ENCODE peak calls at places on chromosome 21, in six cellular contexts. E is neural crest cell, O is PC-3, C is endothelial cell, W is stomach, G is cardiac muscle cell. A is an unnamed sample.

GRCh38 chr21:35342440-35342839 is 293.3 kb upstream of the RUNX1 start:
- DNase-seq in E (no peak), O (peak; percentile 10), C (no peak), W (no peak), G (no peak), A (no peak)

GRCh38 chr21:27769763-27770162 is 802.9 kb upstream of the ADAMTS5 start:
- DNase-seq in E (no peak), O (no peak), C (no peak), W (no peak), G (peak; percentile 43), A (no peak)

GRCh38 chr21:31500071-31500470 is 156.0 kb upstream of the TIAM1 start:
- DNase-seq in E (no peak), O (no peak), C (no peak), W (no peak), G (no peak), A (no peak)

GRCh38 chr21:35336534-35336933 is 287.4 kb upstream of the RUNX1 start:
- DNase-seq in E (no peak), O (no peak), C (no peak), W (no peak), G (no peak), A (no peak)

GRCh38 chr21:17742181-17742580 is 77.0 kb downstream of the C21orf91 start:
- DNase-seq in E (no peak), O (peak; percentile 66), C (no peak), W (no peak), G (no peak), A (no peak)

GRCh38 chr21:21029159-21029558 is 30.9 kb downstream of the NCAM2 start:
- DNase-seq in E (no peak), O (peak; percentile 51), C (no peak), W (no peak), G (peak; percentile 64), A (no peak)

GRCh38 chr21:41755258-41755933 is 11.5 kb downstream of the RIPK4 start:
- DNase-seq in E (no peak), O (no peak), C (no peak), W (no peak), G (no peak), A (no peak)

GRCh38 chr21:27301216-27301615 is 334.3 kb upstream of the ADAMTS5 start:
- DNase-seq in E (no peak), O (no peak), C (no peak), W (no peak), G (no peak), A (no peak)

GRCh38 chr21:15421947-15422346 is 307.8 kb upstream of the USP25 start:
- DNase-seq in E (no peak), O (peak; percentile 48), C (no peak), W (no peak), G (peak; percentile 31), A (no peak)

GRCh38 chr21:38756746-38757145 is 49.0 kb upstream of the ETS2 start:
- DNase-seq in E (no peak), O (peak; percentile 77), C (no peak), W (no peak), G (peak; percentile 56), A (no peak)

GRCh38 chr21:40466893-40467483 is 380.0 kb downstream of the DSCAM start:
- DNase-seq in E (no peak), O (peak; percentile 60), C (no peak), W (no peak), G (no peak), A (no peak)

GRCh38 chr21:15140321-15141019 is 75.7 kb upstream of the NRIP1 start:
- DNase-seq in E (peak; percentile 27), O (no peak), C (no peak), W (peak; percentile 86), G (peak; percentile 30), A (peak; percentile 55)

GRCh38 chr21:41171210-41171609 is 3.2 kb downstream of the BACE2 start:
- DNase-seq in E (no peak), O (peak; percentile 93), C (no peak), W (peak; percentile 87), G (peak; percentile 12), A (no peak)

DNA sequence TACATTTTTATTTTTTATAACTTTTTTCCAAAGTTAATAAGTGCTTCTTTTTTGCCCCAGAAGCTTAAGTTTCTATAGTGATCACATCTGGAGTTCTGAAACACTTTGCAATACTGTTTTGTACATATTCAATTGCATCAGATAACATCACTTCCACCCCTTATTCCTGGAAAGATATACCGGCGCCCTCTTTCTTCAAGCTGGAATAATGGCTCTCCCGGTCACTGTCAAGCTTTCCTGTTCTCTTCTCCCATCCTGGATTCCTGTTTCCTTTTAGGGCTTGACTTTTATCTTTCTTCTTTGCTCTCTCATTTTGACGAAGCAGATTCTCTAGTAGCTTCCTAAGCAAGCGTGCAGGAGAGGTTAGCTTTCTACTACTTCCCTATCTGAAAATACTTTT is 1866.8 kb downstream of the MRPL39 start:
- DNase-seq in E (no peak), O (no peak), C (no peak), W (no peak), G (no peak), A (no peak)
- TF ChIP-seq CTCF in E (no peak), O (peak; percentile 40), C (no peak), W (no peak), G (no peak), A (no peak)

GRCh38 chr21:44845418-44846200 is 27.7 kb upstream of the SUMO3 start:
- DNase-seq in E (peak; percentile 58), O (peak; percentile 66), C (peak; percentile 71), W (peak; percentile 65), G (peak; percentile 85), A (peak; percentile 44)
- TF ChIP-seq CTCF in E (peak; percentile 48), O (peak; percentile 68), C (no peak), W (no peak), G (peak; percentile 58), A (peak; percentile 54)

GRCh38 chr21:43978060-43978459 is 34.0 kb upstream of the TRAPPC10 start:
- DNase-seq in E (no peak), O (no peak), C (no peak), W (no peak), G (no peak), A (no peak)

GRCh38 chr21:43982489-43983078 is 29.5 kb upstream of the TRAPPC10 start:
- DNase-seq in E (no peak), O (no peak), C (no peak), W (no peak), G (no peak), A (no peak)

GRCh38 chr21:43981151-43981870 is 30.8 kb upstream of the TRAPPC10 start:
- DNase-seq in E (no peak), O (no peak), C (no peak), W (no peak), G (no peak), A (no peak)

GRCh38 chr21:43981871-43982210 is 30.3 kb upstream of the TRAPPC10 start:
- DNase-seq in E (no peak), O (no peak), C (no peak), W (no peak), G (no peak), A (no peak)

GRCh38 chr21:43979654-43980053 is 32.5 kb upstream of the TRAPPC10 start:
- DNase-seq in E (no peak), O (no peak), C (no peak), W (no peak), G (no peak), A (no peak)
- TF ChIP-seq CTCF in E (no peak), O (peak; percentile 27), C (no peak), W (no peak), G (peak; percentile 10), A (no peak)

DNA sequence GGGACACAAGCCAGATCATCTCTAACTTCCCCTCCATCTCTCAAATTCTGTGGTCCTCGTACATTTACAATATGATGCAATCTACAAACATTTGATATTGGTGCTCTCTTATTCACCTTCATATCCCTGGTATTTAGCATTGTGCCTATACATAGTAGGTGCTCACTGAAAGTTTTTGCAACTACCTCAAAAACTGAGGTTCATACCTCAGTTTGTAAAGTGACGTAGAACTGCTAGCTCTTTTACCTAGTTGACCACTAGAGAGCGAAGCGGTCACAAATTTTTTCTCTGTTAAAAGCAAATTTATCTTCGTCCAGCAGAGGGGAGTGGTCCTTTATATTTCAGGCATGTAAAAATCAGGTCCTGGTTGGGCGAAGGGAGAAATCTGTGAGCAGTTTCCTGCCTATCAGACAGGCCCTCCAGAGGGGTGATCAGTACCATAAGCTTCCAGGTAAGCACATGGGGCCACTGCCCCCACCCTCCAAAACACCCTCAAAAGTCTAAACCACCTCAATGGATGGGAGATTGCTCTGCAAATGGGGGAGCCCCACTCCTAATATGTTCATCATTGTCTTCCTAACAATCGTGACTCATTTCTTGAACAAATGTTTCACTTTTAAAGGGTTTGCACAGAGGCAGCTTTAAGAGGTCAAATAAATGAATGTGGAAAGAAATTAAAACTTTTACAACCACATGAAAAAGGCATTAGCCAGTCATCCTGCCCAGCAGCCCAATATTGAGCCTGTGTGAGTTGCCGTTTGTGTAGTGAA is 10.6 kb upstream of the HLCS start:
- DNase-seq in E (peak; percentile 34), O (peak; percentile 96), C (peak; percentile 53), W (no peak), G (peak; percentile 83), A (no peak)
- TF ChIP-seq CTCF in E (peak; percentile 79), O (peak; percentile 98), C (peak; percentile 75), W (peak; percentile 39), G (peak; percentile 74), A (peak; percentile 65)

GRCh38 chr21:37565530-37566223 is 199.1 kb downstream of the DYRK1A start:
- DNase-seq in E (no peak), O (no peak), C (no peak), W (no peak), G (no peak), A (no peak)
- TF ChIP-seq CTCF in E (no peak), O (no peak), C (no peak), W (no peak), G (no peak), A (no peak)

GRCh38 chr21:25872271-25872670 is 137.5 kb downstream of the GABPA start:
- DNase-seq in E (no peak), O (no peak), C (no peak), W (no peak), G (no peak), A (no peak)

GRCh38 chr21:25867041-25867440 is 132.3 kb downstream of the GABPA start:
- DNase-seq in E (no peak), O (no peak), C (no peak), W (no peak), G (no peak), A (no peak)

GRCh38 chr21:25870084-25870483 is 135.3 kb downstream of the GABPA start:
- DNase-seq in E (no peak), O (no peak), C (no peak), W (no peak), G (no peak), A (no peak)

GRCh38 chr21:25871566-25871965 is 136.8 kb downstream of the GABPA start:
- DNase-seq in E (no peak), O (peak; percentile 17), C (peak; percentile 22), W (no peak), G (no peak), A (no peak)
- TF ChIP-seq CTCF in E (peak; percentile 24), O (peak; percentile 48), C (no peak), W (no peak), G (no peak), A (no peak)

DNA sequence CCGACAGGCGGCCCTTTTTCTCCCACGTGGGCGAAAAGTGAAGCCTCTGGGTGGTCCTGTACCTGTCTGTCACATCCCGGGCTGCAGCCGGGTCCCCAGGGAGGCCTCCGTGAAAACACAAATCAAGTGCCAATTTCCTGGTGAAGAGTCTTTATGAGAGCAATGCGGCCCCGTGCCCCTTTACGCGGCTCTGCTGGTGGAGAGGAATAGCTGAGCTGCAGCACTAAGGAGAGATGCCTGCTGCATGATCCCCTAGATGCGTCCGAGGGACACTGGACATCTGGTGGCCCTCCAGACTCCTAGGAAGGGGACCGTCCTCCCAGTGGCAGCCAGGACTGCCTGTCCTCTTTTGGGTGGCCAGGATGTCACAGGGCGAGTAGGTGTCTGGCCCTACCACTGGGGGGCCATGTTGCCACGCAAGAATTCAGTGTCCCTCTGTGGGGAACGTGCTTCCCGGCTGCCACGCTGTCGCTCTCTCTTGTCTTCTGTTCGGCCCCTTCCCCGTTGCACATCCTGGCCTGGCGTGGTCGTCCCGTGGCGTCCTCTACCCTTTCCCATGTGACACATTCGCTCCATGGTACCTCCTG is 38.7 kb downstream of the COL18A1 start:
- DNase-seq in E (no peak), O (peak; percentile 21), C (no peak), W (no peak), G (no peak), A (no peak)
- TF ChIP-seq CTCF in E (no peak), O (peak; percentile 43), C (no peak), W (no peak), G (no peak), A (no peak)

A was measured in progenitor cell of endocrine pancreas.